ENCODE peak calls at places on chromosome 18, in four cellular contexts. C is IMR-90, E is H9, S is neuronal stem cell. W is an unnamed sample.

GRCh38 chr18:55841314-55841713 is 253.3 kb upstream of the TCF4 start:
- DNase-seq in S (no peak), C (no peak), E (no peak), W (no peak)

GRCh38 chr18:34086370-34086769 is 138.3 kb downstream of the NOL4 start:
- DNase-seq in E (no peak), S (no peak), C (no peak), W (no peak)

GRCh38 chr18:8548186-8548585 is 61.1 kb upstream of the RAB12 start:
- DNase-seq in E (no peak), S (no peak), C (peak; percentile 39), W (no peak)

GRCh38 chr18:26479686-26480079 is 68.7 kb downstream of the KCTD1 start:
- DNase-seq in E (no peak), S (no peak), C (peak; percentile 19), W (no peak)

GRCh38 chr18:56036673-56037072 is 448.7 kb upstream of the TCF4 start:
- DNase-seq in S (no peak), E (no peak), C (peak; percentile 38), W (no peak)

GRCh38 chr18:8882632-8883408 is 177.5 kb downstream of the MTCL1 start:
- DNase-seq in C (no peak), S (no peak), E (peak; percentile 47), W (no peak)

GRCh38 chr18:12295389-12296086 is 12.5 kb upstream of the TUBB6 start:
- DNase-seq in C (peak; percentile 28), E (no peak), S (no peak), W (no peak)

GRCh38 chr18:30044496-30044895 is 998.0 kb downstream of the DSC3 start:
- DNase-seq in E (no peak), S (no peak), C (no peak), W (no peak)

GRCh38 chr18:28034567-28034966 is 142.4 kb downstream of the CDH2 start:
- DNase-seq in C (no peak), E (no peak), S (no peak), W (no peak)

GRCh38 chr18:51537487-51537886 is 340.0 kb upstream of the MEX3C start:
- DNase-seq in C (no peak), S (peak; percentile 2), E (peak; percentile 78), W (peak; percentile 4)

GRCh38 chr18:9095297-9096012 is 7.0 kb upstream of the NDUFV2 start:
- DNase-seq in C (peak; percentile 81), E (no peak), S (no peak), W (no peak)

GRCh38 chr18:36546876-36547275 is 249.4 kb downstream of the FHOD3 start:
- DNase-seq in C (no peak), E (no peak), S (no peak), W (no peak)

GRCh38 chr18:61973273-61974115 is 80.7 kb upstream of the RNF152 start:
- DNase-seq in S (no peak), E (no peak), C (no peak), W (no peak)

GRCh38 chr18:75280427-75281280 is 70.1 kb downstream of the TSHZ1 start:
- DNase-seq in S (no peak), E (no peak), C (peak; percentile 5), W (no peak)

GRCh38 chr18:75083761-75084160 is 125.2 kb downstream of the PTGR3 start:
- DNase-seq in C (no peak), E (no peak), S (no peak), W (no peak)

GRCh38 chr18:74139888-74140287 is 7.7 kb downstream of the FBXO15 start:
- DNase-seq in S (no peak), C (peak; percentile 87), E (no peak), W (no peak)

GRCh38 chr18:56869189-56869777 is 218.1 kb downstream of the WDR7 start:
- DNase-seq in C (peak; percentile 73), S (no peak), E (no peak), W (peak; percentile 33)

GRCh38 chr18:72541871-72542690 is 2.1 kb downstream of the CBLN2 start:
- DNase-seq in S (peak; percentile 24), E (peak; percentile 85), C (no peak), W (no peak)

GRCh38 chr18:45014047-45014501 is 333.4 kb downstream of the SETBP1 start:
- DNase-seq in E (peak; percentile 60), S (peak; percentile 12), C (peak; percentile 82), W (peak; percentile 75)

GRCh38 chr18:55093808-55094207 is 134.5 kb upstream of the CCDC68 start:
- DNase-seq in E (no peak), S (no peak), C (no peak), W (no peak)

GRCh38 chr18:75782826-75783225 is 355.3 kb upstream of the SMIM21 start:
- DNase-seq in E (no peak), S (no peak), C (no peak), W (no peak)

DNA sequence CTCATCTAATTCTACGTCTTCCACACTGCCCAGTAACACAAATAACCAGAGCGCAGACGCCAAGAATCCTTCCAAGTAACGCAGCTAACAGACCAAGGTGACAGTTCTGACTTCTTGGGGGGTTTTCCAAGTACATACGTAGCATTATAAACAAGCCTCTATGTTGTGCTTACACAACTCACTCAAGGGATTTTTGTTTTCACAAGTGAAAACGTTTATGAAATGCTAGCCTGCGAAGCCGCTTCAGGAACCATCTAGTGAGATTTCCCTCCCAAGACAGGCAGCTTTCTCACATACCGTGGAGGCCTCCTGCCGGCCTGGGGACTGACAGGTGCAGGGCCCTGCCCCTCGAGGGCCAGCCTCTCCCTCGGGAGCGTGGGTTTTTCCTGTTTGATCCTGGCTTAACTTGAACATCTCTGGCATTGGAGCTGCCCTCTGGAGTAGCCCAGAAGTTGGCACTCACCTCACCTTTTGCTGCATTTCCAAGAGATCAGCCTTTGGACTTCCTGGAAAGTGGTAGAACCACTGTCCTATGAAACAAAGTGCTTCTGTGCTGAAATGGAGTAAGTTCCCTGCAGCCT is 151.1 kb downstream of the MBP start:
- DNase-seq in S (no peak), E (peak; percentile 30), C (peak; percentile 7), W (no peak)
- H2AFZ ChIP-seq in S (no peak overlapping the region), E (no peak overlapping the region), C (no peak overlapping the region), W (no peak overlapping the region)

GRCh38 chr18:551404-552061 is 28.6 kb upstream of the CETN1 start:
- DNase-seq in S (no peak), C (no peak), E (no peak), W (no peak)

DNA sequence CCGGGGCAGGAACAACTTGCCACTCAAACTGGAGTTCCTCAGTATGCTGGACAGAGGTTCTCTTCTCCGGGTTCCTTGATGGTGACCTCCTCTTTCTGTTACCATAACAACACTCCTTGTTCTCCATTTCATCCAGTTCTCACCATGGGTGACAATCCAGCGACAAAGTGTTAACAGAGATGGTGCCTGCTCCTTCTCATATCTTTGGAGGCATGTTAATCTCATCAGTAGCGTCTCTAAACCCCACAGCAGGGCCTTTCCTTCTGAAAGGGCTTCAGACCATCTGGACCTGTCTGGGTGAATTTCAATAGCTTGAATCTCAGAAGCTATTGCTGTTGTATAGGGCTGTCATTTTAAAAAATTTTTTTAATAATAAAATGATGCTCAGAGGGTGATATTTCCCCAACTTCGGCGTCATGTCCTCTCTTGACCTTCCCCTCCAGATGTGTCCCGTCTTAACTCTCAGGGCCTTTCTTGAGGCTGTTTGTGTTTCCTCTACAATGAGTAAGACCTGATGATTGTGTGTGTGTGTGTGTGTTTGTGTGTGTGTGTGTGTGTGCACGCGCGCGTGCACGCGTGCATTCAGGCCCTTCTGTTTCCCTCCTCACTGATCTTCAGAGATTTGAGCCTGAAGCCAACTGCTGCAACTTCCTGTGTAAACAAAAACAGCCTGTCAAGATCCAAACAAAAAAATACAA is 24.3 kb upstream of the CETN1 start:
- DNase-seq in E (no peak), S (no peak), C (no peak), W (no peak)
- H3K23ac ChIP-seq in E (no peak overlapping the region), S (no peak overlapping the region), C (no peak overlapping the region), W (no peak overlapping the region)

GRCh38 chr18:59846814-59847490 is 52.8 kb upstream of the PMAIP1 start:
- DNase-seq in S (no peak), E (peak; percentile 47), C (peak; percentile 73), W (peak; percentile 92)

GRCh38 chr18:59851784-59852399 is 47.9 kb upstream of the PMAIP1 start:
- DNase-seq in E (no peak), S (no peak), C (no peak), W (no peak)

GRCh38 chr18:59848002-59848401 is 51.8 kb upstream of the PMAIP1 start:
- DNase-seq in C (no peak), S (no peak), E (no peak), W (peak; percentile 26)

GRCh38 chr18:59853380-59853779 is 46.4 kb upstream of the PMAIP1 start:
- DNase-seq in C (no peak), S (no peak), E (no peak), W (no peak)

GRCh38 chr18:59852548-59852947 is 47.2 kb upstream of the PMAIP1 start:
- DNase-seq in C (no peak), E (no peak), S (no peak), W (no peak)
- H2AFZ ChIP-seq in C (no peak overlapping the region), E (no peak overlapping the region), S (no peak overlapping the region), W (no peak overlapping the region)

DNA sequence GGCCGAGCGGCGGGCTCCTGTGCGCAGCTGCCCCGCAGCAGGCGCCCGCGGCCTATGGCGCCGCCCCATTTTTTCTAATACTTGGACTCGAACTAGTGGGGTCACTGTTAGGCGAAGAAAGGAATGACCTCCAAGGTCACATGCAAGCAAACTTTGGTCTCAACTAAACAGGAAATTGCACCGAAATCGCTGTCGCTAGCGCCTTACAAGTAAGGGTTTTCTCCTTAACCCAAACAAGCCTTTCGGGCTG is 337 bp downstream of the ACAA2 start:
- DNase-seq in E (no peak), C (peak; percentile 28), S (no peak), W (peak; percentile 39)
- H3K23ac ChIP-seq in E (no peak overlapping the region), C (peak overlapping the region; percentile 99), S (no peak overlapping the region), W (no peak overlapping the region)

GRCh38 chr18:47755102-47755456 is 175.4 kb downstream of the SMAD2 start:
- DNase-seq in E (no peak), S (no peak), C (no peak), W (no peak)

GRCh38 chr18:47752796-47753645 is 177.4 kb downstream of the SMAD2 start:
- DNase-seq in S (no peak), C (no peak), E (no peak), W (no peak)

GRCh38 chr18:47758000-47758399 is 172.5 kb downstream of the SMAD2 start:
- DNase-seq in C (no peak), S (no peak), E (no peak), W (no peak)

GRCh38 chr18:47756364-47757016 is 174.0 kb downstream of the SMAD2 start:
- DNase-seq in S (peak; percentile 63), C (peak; percentile 33), E (peak; percentile 81), W (peak; percentile 46)

DNA sequence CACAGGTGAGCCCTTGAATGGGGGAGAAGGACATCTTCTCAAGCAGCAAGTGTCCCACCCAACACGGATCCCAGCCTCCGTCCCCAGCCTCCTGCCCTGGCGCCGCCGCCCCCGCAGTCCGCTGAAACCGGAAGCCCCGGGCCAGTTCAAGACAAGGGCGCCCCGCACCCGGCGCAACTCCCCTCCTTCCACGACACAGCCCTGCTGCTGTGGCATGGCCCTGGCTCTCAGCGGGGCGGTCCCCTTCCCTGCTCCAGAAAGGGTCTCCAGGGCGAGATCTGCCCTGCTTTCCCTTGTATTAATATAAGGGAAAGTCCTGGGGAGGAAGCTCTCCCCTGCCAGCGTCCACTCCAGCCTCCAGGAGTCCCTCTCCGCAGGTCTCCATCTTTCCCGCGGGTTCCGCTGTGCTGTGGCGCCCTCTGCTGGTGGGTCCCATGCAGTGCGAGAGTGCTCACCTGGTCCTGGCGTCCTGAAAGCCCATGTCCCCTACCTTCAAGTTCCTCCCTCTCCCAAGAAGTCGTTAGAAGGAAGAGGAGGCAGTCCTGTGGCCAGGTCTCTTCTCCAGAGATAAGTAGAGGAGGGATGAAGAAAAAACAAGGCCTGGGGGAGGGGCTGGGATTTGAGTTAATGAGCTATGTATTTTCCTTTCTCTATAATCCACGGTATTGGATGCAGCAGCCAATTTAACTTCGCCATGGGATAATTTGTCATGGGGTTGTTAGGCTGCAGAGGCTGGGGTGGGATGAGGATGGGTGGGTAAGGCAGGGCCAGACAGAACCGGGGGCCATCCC is 176.0 kb downstream of the SMAD2 start:
- DNase-seq in C (no peak), E (peak; percentile 91), S (peak; percentile 68), W (peak; percentile 78)
- H2AFZ ChIP-seq in C (peak overlapping the region; percentile 23), E (no peak overlapping the region), S (peak overlapping the region; percentile 35), W (no peak overlapping the region)

W was measured in trophoblast cell.